ENCODE peak calls at places on chromosomes 4 and X, in four cellular contexts. P is HCT116, I is HepG2, T is H1. Q is an unnamed sample.

GRCh38 chrX:63506320-63506719 is 155.2 kb upstream of the SPIN4 start:
- DNase-seq in I (peak), P (peak), T (no peak), Q (no peak)

GRCh38 chr4:174401471-174402130 is 117.9 kb downstream of the CEP44 start:
- DNase-seq in P (no peak), T (no peak), I (no peak), Q (no peak)

GRCh38 chrX:85851418-85851817 is 195.9 kb downstream of the CHM start:
- DNase-seq in P (peak), T (peak), I (peak), Q (peak)

GRCh38 chrX:78199851-78200250 is 60.4 kb upstream of the TAF9B start:
- DNase-seq in P (peak), T (no peak), I (peak), Q (peak)

GRCh38 chr4:143701365-143701764 is 890 bp upstream of the FREM3 start:
- DNase-seq in P (no peak), I (no peak), T (no peak), Q (no peak)

GRCh38 chr4:6562931-6563901 is 11.8 kb upstream of the MAN2B2 start:
- DNase-seq in P (no peak), T (no peak), I (no peak), Q (peak)

GRCh38 chr4:3484057-3484973 is 21.2 kb downstream of the DOK7 start:
- DNase-seq in T (no peak), I (peak), P (peak), Q (no peak)

GRCh38 chr4:8773124-8773931 is 98.3 kb downstream of the HMX1 start:
- DNase-seq in I (no peak), P (no peak), T (no peak), Q (no peak)

GRCh38 chr4:152255437-152255836 is 280.5 kb downstream of the FBXW7 start:
- DNase-seq in T (no peak), P (peak), I (no peak), Q (no peak)
- TF ChIP-seq ZNF274 in T (no peak), P (no peak), I (no peak), Q (no peak)

GRCh38 chr4:77481856-77482255 is 123.8 kb upstream of the CXCL13 start:
- DNase-seq in T (no peak), P (no peak), I (no peak), Q (no peak)
- TF ChIP-seq FOSL1 in T (no peak), P (no peak), I (no peak), Q (no peak)

GRCh38 chr4:155675709-155676429 is 9.2 kb downstream of the GUCY1A1 start:
- DNase-seq in I (no peak), P (no peak), T (no peak), Q (no peak)

GRCh38 chr4:155676430-155676825 is 9.8 kb downstream of the GUCY1A1 start:
- DNase-seq in I (no peak), P (no peak), T (no peak), Q (no peak)

GRCh38 chr4:155672342-155672741 is 5.7 kb downstream of the GUCY1A1 start:
- DNase-seq in I (no peak), P (no peak), T (no peak), Q (no peak)

GRCh38 chr4:155673453-155673979 is 6.9 kb downstream of the GUCY1A1 start:
- DNase-seq in T (no peak), P (no peak), I (no peak), Q (no peak)

GRCh38 chr4:155674669-155675071 is 8.0 kb downstream of the GUCY1A1 start:
- DNase-seq in I (no peak), P (no peak), T (no peak), Q (no peak)
- TF ChIP-seq ZNF274 in I (no peak), P (no peak), T (no peak), Q (no peak)

DNA sequence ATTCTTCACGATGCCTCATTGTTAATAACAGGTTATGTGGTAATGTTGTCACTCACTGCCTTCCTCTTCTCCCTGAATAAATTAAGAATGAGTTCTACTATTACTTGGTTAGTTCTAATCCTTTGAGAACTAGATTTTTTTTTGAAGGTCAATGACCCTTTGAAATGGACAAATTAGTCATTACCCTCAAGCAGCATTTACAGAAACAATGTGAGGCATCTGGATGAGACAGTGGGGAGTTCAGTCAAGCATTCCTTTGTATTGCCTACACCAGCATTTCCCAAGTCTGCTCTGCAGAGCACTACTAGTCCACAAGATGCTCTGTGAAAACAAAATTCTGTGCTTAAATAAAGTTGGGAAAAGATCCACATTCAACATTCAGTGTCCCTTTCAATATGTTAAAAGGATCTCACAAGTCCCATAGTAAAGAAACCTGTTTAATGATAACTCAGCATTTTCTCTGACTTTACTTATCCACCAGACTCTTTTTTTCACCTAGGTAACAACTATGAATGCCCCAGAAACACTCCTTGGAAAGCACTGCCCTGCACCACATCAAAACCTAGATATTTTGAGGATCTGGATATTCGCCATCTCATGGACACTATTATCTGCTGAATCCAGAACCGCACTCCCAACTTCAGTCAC is 60.6 kb downstream of the CHRDL1 start:
- DNase-seq in T (no peak), P (no peak), I (no peak), Q (no peak)
- TF ChIP-seq FOSL1 in T (no peak), P (no peak), I (no peak), Q (no peak)

GRCh38 chrX:39762266-39762841 is 335.4 kb downstream of the BCOR start:
- DNase-seq in I (no peak), P (no peak), T (no peak), Q (no peak)

GRCh38 chrX:39758791-39759525 is 338.8 kb downstream of the BCOR start:
- DNase-seq in I (no peak), P (no peak), T (no peak), Q (no peak)

GRCh38 chrX:39760930-39761329 is 336.8 kb downstream of the BCOR start:
- DNase-seq in I (no peak), T (no peak), P (no peak), Q (no peak)

GRCh38 chrX:39757971-39758370 is 339.8 kb downstream of the BCOR start:
- DNase-seq in I (no peak), T (no peak), P (no peak), Q (no peak)

DNA sequence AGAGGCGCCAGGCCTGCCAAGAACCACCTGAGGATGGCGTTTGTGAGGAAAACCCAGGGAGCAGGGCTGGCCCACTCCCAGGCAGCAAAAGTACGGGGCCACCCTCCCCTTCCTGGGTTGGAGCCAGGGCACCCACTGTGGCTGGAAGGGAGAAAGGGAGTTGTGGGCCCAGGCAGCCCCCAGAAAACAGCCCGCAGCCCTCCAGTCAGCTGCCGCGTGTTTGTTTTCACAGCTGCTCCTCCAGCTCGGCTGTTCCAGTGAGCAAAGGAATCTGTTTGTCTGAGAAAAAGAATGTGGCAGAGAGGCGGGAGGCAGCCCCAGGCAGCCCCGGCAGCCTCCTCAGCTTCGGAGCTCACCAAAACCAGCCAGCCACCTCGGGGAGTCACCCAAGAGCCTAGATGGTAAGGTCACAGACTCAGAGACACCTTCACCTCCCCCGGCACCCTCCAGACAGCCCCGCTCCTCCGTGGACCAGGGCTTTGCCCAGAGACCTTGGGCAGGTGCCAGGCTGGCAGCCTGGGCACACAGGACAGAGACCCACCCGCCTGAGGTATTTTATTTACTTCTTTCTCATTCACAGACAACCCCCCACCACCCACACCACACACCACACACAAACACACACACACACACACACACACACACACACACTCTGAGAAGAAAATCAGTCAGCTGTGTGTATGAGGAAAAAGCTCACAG is 338.1 kb downstream of the BCOR start:
- DNase-seq in I (no peak), T (no peak), P (no peak), Q (no peak)
- TF ChIP-seq ZNF274 in I (no peak), T (no peak), P (no peak), Q (no peak)

GRCh38 chrX:100599456-100599855 is 14.7 kb downstream of the TNMD start:
- DNase-seq in P (no peak), I (no peak), T (no peak), Q (no peak)
- TF ChIP-seq FOSL1 in P (no peak), I (no peak), T (no peak), Q (no peak)

DNA sequence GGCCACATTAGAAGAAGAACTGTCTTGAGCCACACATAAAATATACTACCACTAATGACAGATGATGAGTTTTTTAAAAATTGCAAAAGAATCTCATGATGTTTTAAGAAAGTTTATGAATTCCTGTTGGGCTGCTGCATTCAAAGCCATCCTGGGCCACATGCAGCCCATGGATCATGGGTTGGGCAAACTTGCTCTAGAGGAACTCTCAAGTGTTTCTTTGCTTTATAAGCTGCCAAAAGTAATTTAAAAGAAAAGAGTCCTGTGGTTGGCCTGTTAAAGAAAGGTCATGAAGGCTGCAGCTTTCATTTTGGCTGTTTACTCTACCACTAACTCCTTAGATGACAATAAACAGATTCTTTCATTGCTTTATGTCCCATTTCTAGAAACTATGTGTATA is 218.2 kb downstream of the SCFD2 start:
- DNase-seq in T (no peak), I (no peak), P (no peak), Q (no peak)
- TF ChIP-seq ZNF274 in T (no peak), I (no peak), P (no peak), Q (no peak)